ENCODE peak calls at places on chromosomes 3 and 15, in five cellular contexts. L, W, D, A and R are unnamed samples.

GRCh38 chr3:173568623-173569022 is 171.1 kb downstream of the NLGN1 start:
- DNase-seq in L (no peak), W (no peak), D (no peak), A (no peak), R (no peak)

GRCh38 chr3:131561511-131561910 is 58.7 kb upstream of the MRPL3 start:
- DNase-seq in L (no peak), W (no peak), D (peak), A (no peak), R (no peak)

GRCh38 chr15:81880314-81880713 is 165.5 kb downstream of the MEX3B start:
- DNase-seq in L (no peak), W (no peak), D (no peak), A (no peak), R (no peak)

GRCh38 chr3:129281726-129282125 is 3.1 kb downstream of the HMCES start:
- DNase-seq in L (no peak), W (no peak), D (no peak), A (no peak), R (no peak)

GRCh38 chr3:42827023-42827422 is 17.8 kb downstream of the ACKR2 start:
- DNase-seq in L (no peak), W (no peak), D (no peak), A (no peak), R (no peak)

GRCh38 chr15:34436956-34437442 is 609 bp downstream of the GOLGA8A start:
- DNase-seq in L (no peak), W (peak), D (peak), A (peak), R (peak)

GRCh38 chr3:144652573-144652972 is 681.0 kb downstream of the DIPK2A start:
- DNase-seq in L (no peak), W (no peak), D (no peak), A (no peak), R (peak)

GRCh38 chr3:169169340-169169963 is 494.1 kb downstream of the MECOM start:
- DNase-seq in L (no peak), W (no peak), D (no peak), A (no peak), R (no peak)

GRCh38 chr3:33187368-33187634 is 31.3 kb downstream of the SUSD5 start:
- DNase-seq in L (no peak), W (no peak), D (peak), A (no peak), R (no peak)

GRCh38 chr15:79981861-79982455 is 11.0 kb upstream of the BCL2A1 start:
- DNase-seq in L (no peak), W (no peak), D (no peak), A (no peak), R (no peak)

GRCh38 chr3:120798346-120798745 is 55.8 kb downstream of the GTF2E1 start:
- DNase-seq in L (no peak), W (no peak), D (no peak), A (no peak), R (no peak)

GRCh38 chr3:13087320-13087985 is 14.2 kb upstream of the IQSEC1 start:
- DNase-seq in L (no peak), W (no peak), D (no peak), A (no peak), R (no peak)

GRCh38 chr3:140499114-140499757 is 178.6 kb upstream of the TRIM42 start:
- DNase-seq in L (no peak), W (no peak), D (peak), A (no peak), R (no peak)
- TF ChIP-seq CTCF in L (no peak), W (peak), D (peak), A (peak), R (peak)

GRCh38 chr15:29126821-29127461 is 142.7 kb downstream of the NSMCE3 start:
- DNase-seq in L (no peak), W (no peak), D (no peak), A (no peak), R (no peak)
- TF ChIP-seq CTCF in L (no peak), W (no peak), D (peak), A (peak), R (no peak)

GRCh38 chr15:74202461-74203401 is at the start of gene STRA6:
- DNase-seq in L (no peak), W (no peak), D (peak), A (peak), R (no peak)

GRCh38 chr15:74206801-74207281 is 4.3 kb upstream of the STRA6 start:
- DNase-seq in L (no peak), W (no peak), D (peak), A (no peak), R (peak)

GRCh38 chr15:74201656-74202420 is 749 bp downstream of the STRA6 start:
- DNase-seq in L (no peak), W (no peak), D (peak), A (no peak), R (no peak)

GRCh38 chr15:74205593-74205969 is 3.0 kb upstream of the STRA6 start:
- DNase-seq in L (no peak), W (no peak), D (no peak), A (no peak), R (no peak)

GRCh38 chr15:74203914-74204431 is 1.4 kb upstream of the STRA6 start:
- DNase-seq in L (no peak), W (no peak), D (peak), A (peak), R (peak)
- TF ChIP-seq CTCF in L (no peak), W (no peak), D (no peak), A (no peak), R (peak)

GRCh38 chr3:59327324-59327939 is 277.6 kb upstream of the CFAP20DC start:
- DNase-seq in L (peak), W (no peak), D (peak), A (no peak), R (no peak)

GRCh38 chr3:59321881-59322540 is 272.2 kb upstream of the CFAP20DC start:
- DNase-seq in L (no peak), W (no peak), D (no peak), A (no peak), R (peak)

GRCh38 chr3:59326246-59327024 is 276.6 kb upstream of the CFAP20DC start:
- DNase-seq in L (no peak), W (no peak), D (no peak), A (peak), R (no peak)
- TF ChIP-seq CTCF in L (no peak), W (peak), D (peak), A (peak), R (peak)

DNA sequence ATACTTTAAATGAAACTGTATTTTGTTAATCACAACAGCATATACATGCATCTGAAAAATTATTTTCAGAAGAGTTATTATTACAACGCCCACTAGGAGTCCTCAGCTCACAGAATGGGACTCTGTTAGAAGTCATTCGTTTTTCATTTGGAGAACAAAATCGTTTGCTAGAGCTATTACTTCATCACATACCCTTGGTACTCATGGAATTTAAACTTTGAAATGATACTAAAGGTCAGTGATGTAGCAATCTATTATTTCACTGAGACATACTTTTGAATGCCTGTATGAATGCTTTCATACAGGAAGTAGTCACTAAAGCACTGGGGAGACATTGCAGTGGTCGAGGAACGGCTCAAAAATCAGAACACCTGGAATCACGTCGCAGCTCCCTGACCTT is 198.1 kb downstream of the MBNL1 start:
- DNase-seq in L (peak), W (no peak), D (peak), A (no peak), R (no peak)
- TF ChIP-seq CTCF in L (peak), W (peak), D (peak), A (peak), R (peak)

GRCh38 chr15:38859574-38859973 is 295.0 kb upstream of the RASGRP1 start:
- DNase-seq in L (no peak), W (no peak), D (no peak), A (no peak), R (no peak)

GRCh38 chr15:38854506-38854905 is 289.9 kb upstream of the RASGRP1 start:
- DNase-seq in L (no peak), W (no peak), D (no peak), A (no peak), R (no peak)

GRCh38 chr15:38857814-38858213 is 293.2 kb upstream of the RASGRP1 start:
- DNase-seq in L (no peak), W (no peak), D (no peak), A (no peak), R (no peak)

DNA sequence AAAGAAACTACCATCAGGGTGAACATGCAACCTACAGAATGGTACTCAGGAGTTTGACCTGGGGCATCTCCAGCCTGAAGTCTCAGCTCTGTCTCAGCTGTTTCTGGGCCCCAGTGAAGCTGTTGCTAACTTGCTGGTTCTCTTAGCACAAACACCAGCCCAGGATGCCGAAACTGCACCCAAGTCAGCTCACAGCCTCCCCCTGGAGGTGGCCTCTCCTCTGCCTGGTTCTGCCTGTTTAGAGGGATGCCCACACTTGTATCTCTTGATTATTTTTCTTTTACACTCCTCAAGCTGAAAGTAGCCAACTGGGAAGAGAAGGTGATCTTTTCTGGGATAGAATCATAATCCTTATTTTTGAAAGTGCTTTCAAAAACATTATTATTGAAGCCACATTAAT is 289.0 kb upstream of the RASGRP1 start:
- DNase-seq in L (no peak), W (no peak), D (no peak), A (peak), R (no peak)
- TF ChIP-seq CTCF in L (peak), W (peak), D (peak), A (peak), R (peak)

DNA sequence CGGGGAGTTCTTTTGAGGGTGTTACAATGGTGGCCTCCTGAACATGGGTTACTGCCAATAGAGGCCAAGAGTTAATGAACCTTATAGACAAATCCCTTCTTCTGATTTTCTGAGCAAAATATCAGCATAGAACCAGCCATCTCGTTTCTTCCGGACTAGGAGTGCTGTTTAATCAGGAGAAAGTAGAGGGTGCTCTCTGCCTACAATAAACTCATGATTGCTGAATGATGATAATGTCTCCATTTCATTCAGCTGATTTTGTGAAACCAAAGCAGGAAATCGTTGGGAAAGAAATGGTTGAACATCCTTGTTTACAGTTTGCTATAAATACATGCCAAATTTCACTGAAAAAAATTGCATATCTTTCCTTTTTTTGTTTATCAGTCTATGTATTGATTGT is 142.8 kb upstream of the PLSCR5 start:
- DNase-seq in L (peak), W (no peak), D (peak), A (no peak), R (peak)
- TF ChIP-seq CTCF in L (peak), W (peak), D (peak), A (peak), R (peak)

GRCh38 chr15:41494190-41494921 is 682 bp downstream of the ITPKA start:
- DNase-seq in L (no peak), W (peak), D (no peak), A (peak), R (no peak)
- TF ChIP-seq CTCF in L (no peak), W (no peak), D (no peak), A (peak), R (no peak)

GRCh38 chr3:188205992-188206416 is 52.0 kb downstream of the LPP start:
- DNase-seq in L (no peak), W (no peak), D (no peak), A (peak), R (no peak)

GRCh38 chr3:188204516-188204915 is 50.6 kb downstream of the LPP start:
- DNase-seq in L (no peak), W (no peak), D (no peak), A (no peak), R (no peak)

GRCh38 chr3:188198760-188199327 is 44.9 kb downstream of the LPP start:
- DNase-seq in L (no peak), W (no peak), D (no peak), A (no peak), R (no peak)

GRCh38 chr3:188199386-188199785 is 45.4 kb downstream of the LPP start:
- DNase-seq in L (no peak), W (no peak), D (no peak), A (no peak), R (no peak)

DNA sequence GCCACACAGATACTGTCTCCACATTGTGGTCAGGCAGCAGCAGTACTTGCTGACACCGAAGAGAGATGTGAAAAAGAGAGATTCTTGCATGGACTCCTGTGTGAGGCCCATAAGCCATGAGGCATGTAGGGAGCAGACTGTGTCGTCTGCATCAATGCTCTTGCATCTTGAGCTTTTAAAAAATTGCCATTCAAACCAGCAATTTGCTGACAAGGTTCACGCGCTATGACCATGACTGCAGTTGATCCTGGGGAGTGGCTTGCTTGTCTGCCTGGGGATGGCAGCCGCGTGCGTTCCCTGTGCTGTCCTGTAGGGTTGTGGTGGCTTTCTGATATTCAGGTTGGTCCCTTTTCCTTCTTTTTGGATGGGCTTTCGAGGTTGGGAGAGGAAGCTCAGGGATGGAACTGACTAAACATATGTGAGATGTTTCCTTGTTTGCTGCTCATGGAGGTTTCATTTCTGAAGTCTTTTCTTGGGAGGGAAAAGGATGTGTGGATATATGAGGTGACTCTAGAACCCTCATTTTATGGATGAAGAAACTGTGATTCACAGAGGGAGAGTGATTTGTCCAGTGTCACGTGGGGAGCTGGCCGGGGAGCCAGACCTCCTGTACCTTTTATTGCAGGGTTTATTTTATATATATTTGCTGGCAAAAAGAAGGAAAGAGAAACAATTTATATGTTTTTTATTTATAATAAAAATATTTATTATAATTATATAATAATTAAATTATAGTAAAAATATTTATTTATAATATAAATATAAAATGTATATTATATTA is 48.6 kb downstream of the LPP start:
- DNase-seq in L (no peak), W (no peak), D (no peak), A (peak), R (no peak)
- TF ChIP-seq CTCF in L (no peak), W (no peak), D (no peak), A (peak), R (no peak)